ENCODE peak calls at places on chromosomes 13 and 19, in seven cellular contexts. R is body of pancreas, O is astrocyte of the spinal cord, N is upper lobe of right lung, J is prostate gland, W is fibroblast of lung, H is cardiac fibroblast. F is an unnamed sample.

GRCh38 chr13:99028890-99029289 is 51.0 kb upstream of the DOCK9 start:
- DNase-seq in R (no peak), O (no peak), N (no peak), J (no peak), W (no peak), H (no peak), F (no peak)

GRCh38 chr19:33064117-33064777 is 441 bp downstream of the RHPN2 start:
- DNase-seq in R (peak), O (no peak), N (peak), J (peak), W (no peak), H (no peak), F (no peak)

GRCh38 chr13:106038752-106039151 is 496.7 kb downstream of the EFNB2 start:
- DNase-seq in R (no peak), O (peak), N (no peak), J (no peak), W (peak), H (peak), F (no peak)

GRCh38 chr19:51599084-51599483 is 28.0 kb downstream of the ZNF175 start:
- DNase-seq in R (no peak), O (no peak), N (no peak), J (no peak), W (no peak), H (no peak), F (no peak)

GRCh38 chr19:6068711-6069110 is 41.6 kb downstream of the RFX2 start:
- DNase-seq in R (no peak), O (no peak), N (peak), J (no peak), W (no peak), H (no peak), F (no peak)

GRCh38 chr13:97296740-97297139 is 74.6 kb downstream of the MBNL2 start:
- DNase-seq in R (no peak), O (no peak), N (no peak), J (no peak), W (no peak), H (no peak), F (no peak)

GRCh38 chr19:43132696-43133095 is 50.2 kb upstream of the PSG2 start:
- DNase-seq in R (no peak), O (no peak), N (no peak), J (no peak), W (no peak), H (no peak), F (no peak)

GRCh38 chr19:22332924-22333323 is 46.7 kb downstream of the ZNF729 start:
- DNase-seq in R (no peak), O (no peak), N (no peak), J (no peak), W (no peak), H (peak), F (no peak)

GRCh38 chr13:30355405-30355741 is 48.0 kb upstream of the KATNAL1 start:
- DNase-seq in R (peak), O (no peak), N (peak), J (no peak), W (no peak), H (no peak), F (peak)

GRCh38 chr19:40205760-40206159 is 12.4 kb downstream of the TTC9B start:
- DNase-seq in R (no peak), O (no peak), N (no peak), J (no peak), W (no peak), H (no peak), F (no peak)

GRCh38 chr13:104920091-104920490 is 1615.4 kb downstream of the EFNB2 start:
- DNase-seq in R (no peak), O (no peak), N (no peak), J (no peak), W (no peak), H (no peak), F (no peak)

GRCh38 chr19:6062274-6062673 is 48.0 kb downstream of the RFX2 start:
- DNase-seq in R (no peak), O (peak), N (peak), J (no peak), W (no peak), H (peak), F (peak)

GRCh38 chr19:47653856-47654255 is 44.9 kb downstream of the BICRA start:
- DNase-seq in R (no peak), O (no peak), N (no peak), J (no peak), W (no peak), H (no peak), F (no peak)

GRCh38 chr19:51688665-51689571 is 4.2 kb upstream of the SPACA6 start:
- DNase-seq in R (peak), O (peak), N (peak), J (peak), W (peak), H (peak), F (peak)

GRCh38 chr13:40060318-40061007 is 405.0 kb downstream of the COG6 start:
- DNase-seq in R (peak), O (peak), N (no peak), J (peak), W (peak), H (peak), F (peak)

GRCh38 chr19:13961826-13962737 is 9.8 kb downstream of the DCAF15 start:
- DNase-seq in R (no peak), O (no peak), N (no peak), J (no peak), W (peak), H (no peak), F (no peak)

GRCh38 chr19:9130965-9131364 is 4.2 kb upstream of the OR7G3 start:
- DNase-seq in R (no peak), O (no peak), N (no peak), J (no peak), W (no peak), H (no peak), F (no peak)

GRCh38 chr13:80924596-80924995 is 583.7 kb upstream of the SPRY2 start:
- DNase-seq in R (no peak), O (peak), N (no peak), J (no peak), W (peak), H (peak), F (no peak)

GRCh38 chr19:48169585-48169973 is 565 bp downstream of the LIG1 start:
- DNase-seq in R (peak), O (peak), N (peak), J (peak), W (peak), H (peak), F (peak)

GRCh38 chr19:13149628-13150186 is 468 bp downstream of the STX10 start:
- DNase-seq in R (peak), O (peak), N (peak), J (peak), W (peak), H (peak), F (peak)

GRCh38 chr13:109610517-109610916 is 175.9 kb downstream of the IRS2 start:
- DNase-seq in R (peak), O (no peak), N (peak), J (no peak), W (peak), H (peak), F (no peak)

GRCh38 chr19:42323473-42323851 is 2.0 kb upstream of the MEGF8 start:
- DNase-seq in R (no peak), O (no peak), N (no peak), J (no peak), W (no peak), H (no peak), F (no peak)

GRCh38 chr19:48962029-48962848 is 2.9 kb upstream of the FTL start:
- DNase-seq in R (peak), O (no peak), N (peak), J (peak), W (peak), H (peak), F (peak)

GRCh38 chr13:27712421-27712820 is 79.9 kb upstream of the GSX1 start:
- DNase-seq in R (peak), O (no peak), N (no peak), J (peak), W (peak), H (peak), F (no peak)

GRCh38 chr13:20477394-20477793 is 48.3 kb downstream of the CRYL1 start:
- DNase-seq in R (no peak), O (no peak), N (no peak), J (no peak), W (no peak), H (no peak), F (no peak)

GRCh38 chr13:44364601-44365000 is 9.0 kb upstream of the SERP2 start:
- DNase-seq in R (no peak), O (peak), N (no peak), J (no peak), W (peak), H (peak), F (no peak)

GRCh38 chr19:6020166-6020967 is 42.4 kb upstream of the RANBP3 start:
- DNase-seq in R (peak), O (no peak), N (peak), J (peak), W (no peak), H (no peak), F (no peak)

GRCh38 chr19:5154129-5154798 is 185.4 kb downstream of the KDM4B start:
- DNase-seq in R (peak), O (no peak), N (peak), J (no peak), W (no peak), H (peak), F (peak)

GRCh38 chr13:26186995-26187394 is 35.1 kb downstream of the RNF6 start:
- DNase-seq in R (peak), O (no peak), N (no peak), J (no peak), W (peak), H (no peak), F (no peak)

GRCh38 chr13:47168086-47168485 is 271.2 kb upstream of the HTR2A start:
- DNase-seq in R (no peak), O (peak), N (no peak), J (no peak), W (peak), H (peak), F (no peak)

GRCh38 chr13:78241278-78241919 is 322.8 kb upstream of the EDNRB start:
- DNase-seq in R (no peak), O (peak), N (peak), J (no peak), W (peak), H (peak), F (no peak)

GRCh38 chr13:113291997-113292862 is 4.8 kb upstream of the LAMP1 start:
- DNase-seq in R (no peak), O (peak), N (peak), J (peak), W (peak), H (peak), F (peak)

GRCh38 chr19:53055117-53055516 is 10.6 kb downstream of the ERVV-2 start:
- DNase-seq in R (no peak), O (no peak), N (no peak), J (no peak), W (no peak), H (no peak), F (no peak)

GRCh38 chr13:40191186-40191980 is 475.1 kb downstream of the FOXO1 start:
- DNase-seq in R (no peak), O (peak), N (no peak), J (no peak), W (peak), H (no peak), F (no peak)

GRCh38 chr19:33193864-33194362 is at the start of gene LRP3:
- DNase-seq in R (peak), O (no peak), N (peak), J (peak), W (peak), H (peak), F (no peak)

GRCh38 chr13:110819203-110820014 is 95.5 kb downstream of the ANKRD10 start:
- DNase-seq in R (peak), O (peak), N (peak), J (peak), W (peak), H (peak), F (peak)

GRCh38 chr13:29674532-29674931 is 79.0 kb upstream of the SLC7A1 start:
- DNase-seq in R (no peak), O (peak), N (no peak), J (no peak), W (peak), H (no peak), F (no peak)

GRCh38 chr19:15779756-15780476 is 7.5 kb upstream of the OR10H5 start:
- DNase-seq in R (peak), O (no peak), N (no peak), J (peak), W (no peak), H (peak), F (peak)

GRCh38 chr19:57473646-57474045 is 3.7 kb downstream of the ZNF772 start:
- DNase-seq in R (no peak), O (peak), N (no peak), J (no peak), W (peak), H (peak), F (no peak)

GRCh38 chr13:90838561-90838960 is 508.9 kb upstream of the MIR17HG start:
- DNase-seq in R (no peak), O (no peak), N (no peak), J (no peak), W (no peak), H (no peak), F (no peak)
- TF ChIP-seq CTCF in R (no peak), O (no peak), N (no peak), J (no peak), W (no peak), H (no peak), F (no peak)

GRCh38 chr19:19627442-19627715 is 641 bp downstream of the LPAR2 start:
- DNase-seq in R (no peak), O (no peak), N (no peak), J (no peak), W (no peak), H (no peak), F (no peak)
- H3K4me3 ChIP-seq in R (peak), O (no peak), N (peak), J (peak), W (no peak), H (peak), F (peak)

DNA sequence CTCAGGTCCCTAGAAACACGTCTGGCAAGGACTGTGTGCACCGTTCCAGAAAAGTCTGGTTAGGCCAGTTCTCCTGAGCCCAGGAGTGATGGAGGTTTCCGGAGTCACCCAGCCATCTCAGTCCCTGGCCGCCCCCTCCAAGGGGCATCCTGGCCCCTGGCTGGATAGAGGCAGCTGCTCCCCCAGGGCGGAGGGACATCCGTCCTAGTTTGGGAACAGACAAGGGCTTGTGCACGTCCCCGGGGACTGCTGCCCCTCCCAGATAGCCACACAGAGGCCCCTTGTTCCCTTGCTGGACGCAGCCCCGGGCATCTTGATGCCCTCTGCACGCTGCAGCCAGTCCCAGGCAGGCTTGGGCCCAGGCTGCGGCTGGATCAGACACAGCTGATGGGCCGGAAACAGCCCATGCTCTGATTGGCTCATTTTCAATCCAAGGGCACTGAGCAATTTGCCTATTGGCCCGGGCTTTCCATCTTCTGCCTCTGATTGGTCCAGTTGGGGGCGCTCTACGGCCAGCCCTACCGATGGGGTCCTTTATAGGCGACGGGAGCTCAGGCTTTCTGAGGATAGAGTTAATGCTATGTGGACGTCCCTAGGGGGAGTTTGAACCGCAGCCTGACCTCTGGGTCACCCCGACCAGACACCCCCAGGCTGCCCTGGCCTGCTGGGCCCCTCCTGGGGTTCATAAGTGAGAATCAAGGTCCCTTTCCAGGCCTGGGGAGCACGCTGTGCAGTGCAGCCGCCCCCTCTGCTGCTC is 3.7 kb downstream of the S1PR2 start:
- DNase-seq in R (no peak), O (no peak), N (peak), J (peak), W (peak), H (no peak), F (peak)
- TF ChIP-seq CTCF in R (no peak), O (peak), N (peak), J (no peak), W (peak), H (no peak), F (no peak)

GRCh38 chr13:101917475-101917810 is 465.0 kb downstream of the ITGBL1 start:
- DNase-seq in R (no peak), O (no peak), N (no peak), J (no peak), W (no peak), H (no peak), F (no peak)

GRCh38 chr13:101916108-101916757 is 463.8 kb downstream of the ITGBL1 start:
- DNase-seq in R (peak), O (peak), N (peak), J (no peak), W (peak), H (peak), F (no peak)

GRCh38 chr13:101915333-101915732 is 462.9 kb downstream of the ITGBL1 start:
- DNase-seq in R (no peak), O (no peak), N (no peak), J (no peak), W (no peak), H (no peak), F (no peak)

GRCh38 chr13:101916758-101917474 is 464.4 kb downstream of the ITGBL1 start:
- DNase-seq in R (no peak), O (no peak), N (no peak), J (no peak), W (no peak), H (no peak), F (no peak)

GRCh38 chr13:101915755-101916107 is 463.3 kb downstream of the ITGBL1 start:
- DNase-seq in R (no peak), O (no peak), N (no peak), J (no peak), W (no peak), H (no peak), F (no peak)
- H3K4me3 ChIP-seq in R (no peak), O (no peak), N (no peak), J (no peak), W (no peak), H (no peak), F (no peak)

GRCh38 chr19:20279516-20279915 is 112.5 kb downstream of the ZNF486 start:
- DNase-seq in R (no peak), O (no peak), N (no peak), J (no peak), W (no peak), H (no peak), F (no peak)

GRCh38 chr19:20273951-20274578 is 107.1 kb downstream of the ZNF486 start:
- DNase-seq in R (no peak), O (no peak), N (no peak), J (no peak), W (no peak), H (no peak), F (no peak)

GRCh38 chr19:20273376-20273775 is 106.4 kb downstream of the ZNF486 start:
- DNase-seq in R (no peak), O (no peak), N (no peak), J (no peak), W (no peak), H (no peak), F (no peak)

GRCh38 chr19:20276011-20276738 is 109.2 kb downstream of the ZNF486 start:
- DNase-seq in R (no peak), O (no peak), N (no peak), J (no peak), W (no peak), H (no peak), F (no peak)

DNA sequence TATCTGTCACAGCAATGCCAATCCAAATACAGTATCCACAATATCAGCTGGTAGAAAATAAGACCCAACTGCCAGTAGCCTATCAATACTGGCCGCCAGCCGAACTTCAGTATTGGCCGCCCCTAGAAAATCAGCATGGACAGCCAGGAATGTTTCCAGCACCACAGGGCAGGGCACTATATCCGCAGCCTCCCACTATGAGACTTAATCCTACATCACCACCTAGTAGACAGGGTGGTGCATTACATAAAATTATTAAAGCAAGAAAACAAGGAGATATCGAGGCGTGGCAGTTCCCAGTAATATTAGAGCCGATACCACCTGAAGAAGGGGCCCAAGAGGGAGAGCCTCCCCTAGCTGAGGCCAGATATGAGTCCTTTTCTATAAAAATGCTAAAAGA is 111.3 kb downstream of the ZNF486 start:
- DNase-seq in R (peak), O (no peak), N (no peak), J (no peak), W (no peak), H (peak), F (no peak)
- TF ChIP-seq CTCF in R (peak), O (no peak), N (no peak), J (no peak), W (peak), H (peak), F (no peak)

GRCh38 chr19:38273499-38273898 is 9.1 kb downstream of the SPINT2 start:
- DNase-seq in R (peak), O (no peak), N (no peak), J (no peak), W (no peak), H (no peak), F (no peak)
- H3K4me3 ChIP-seq in R (no peak), O (no peak), N (no peak), J (no peak), W (no peak), H (no peak), F (no peak)

F was measured in lower leg skin.